ENCODE peak calls at places on chromosome 22, in eight cellular contexts. F is brain microvascular endothelial cell, M is HCT116, C is IMR-90, Y is ovary, D is Panc1, V is uterus, W is heart right ventricle. T is an unnamed sample.
A peak's percentile ranks its signal among the peaks of the same experiment; 100 is the strongest.

GRCh38 chr22:36442506-36443197 is 38.8 kb downstream of the TXN2 start:
- DNase-seq in F (no peak), M (no peak), C (no peak), Y (no peak), D (no peak), V (no peak), W (no peak), T (no peak)

GRCh38 chr22:24089951-24090350 is 78.8 kb downstream of the CABIN1 start:
- DNase-seq in F (no peak), M (no peak), C (no peak), Y (no peak), D (no peak), V (no peak), W (no peak), T (no peak)

GRCh38 chr22:49235463-49236300 is 592.0 kb downstream of the BRD1 start:
- DNase-seq in F (no peak), M (no peak), C (no peak), Y (no peak), D (no peak), V (no peak), W (no peak), T (no peak)

GRCh38 chr22:34696557-34696956 is 369.4 kb upstream of the ISX start:
- DNase-seq in F (no peak), M (no peak), C (no peak), Y (no peak), D (no peak), V (no peak), W (no peak), T (no peak)

GRCh38 chr22:48574776-48575566 is 1252.7 kb downstream of the BRD1 start:
- DNase-seq in F (no peak), M (no peak), C (no peak), Y (peak; percentile 30), D (no peak), V (peak; percentile 31), W (peak; percentile 19), T (no peak)

GRCh38 chr22:39714321-39714720 is 143.8 kb downstream of the CACNA1I start:
- DNase-seq in F (no peak), M (no peak), C (no peak), Y (no peak), D (no peak), V (no peak), W (no peak), T (no peak)

GRCh38 chr22:39947488-39948216 is 12.5 kb upstream of the TMA7B start:
- DNase-seq in F (no peak), M (no peak), C (no peak), Y (no peak), D (no peak), V (no peak), W (no peak), T (no peak)

GRCh38 chr22:37275134-37275533 is 7.2 kb upstream of the CYTH4 start:
- DNase-seq in F (no peak), M (no peak), C (no peak), Y (no peak), D (no peak), V (no peak), W (no peak), T (no peak)

GRCh38 chr22:32904044-32904443 is 102.5 kb downstream of the TIMP3 start:
- DNase-seq in F (peak; percentile 42), M (peak; percentile 51), C (peak; percentile 35), Y (no peak), D (no peak), V (peak; percentile 52), W (no peak), T (no peak)

GRCh38 chr22:24087071-24087795 is 76.1 kb downstream of the CABIN1 start:
- DNase-seq in F (no peak), M (no peak), C (no peak), Y (no peak), D (no peak), V (peak; percentile 10), W (no peak), T (no peak)

GRCh38 chr22:29039148-29039547 is 22.5 kb downstream of the C22orf31 start:
- DNase-seq in F (no peak), M (no peak), C (no peak), Y (no peak), D (no peak), V (no peak), W (no peak), T (no peak)

GRCh38 chr22:36977947-36978660 is 41.1 kb downstream of the TST start:
- DNase-seq in F (peak; percentile 73), M (peak; percentile 70), C (peak; percentile 76), Y (peak; percentile 87), D (peak; percentile 57), V (peak; percentile 90), W (peak; percentile 90), T (peak; percentile 12)

GRCh38 chr22:35971418-35972119 is 57.1 kb downstream of the RBFOX2 start:
- DNase-seq in F (peak; percentile 41), M (no peak), C (peak; percentile 93), Y (peak; percentile 38), D (no peak), V (peak; percentile 50), W (no peak), T (peak; percentile 91)

GRCh38 chr22:28813772-28814518 is 13.6 kb upstream of the XBP1 start:
- DNase-seq in F (no peak), M (no peak), C (no peak), Y (no peak), D (no peak), V (peak; percentile 52), W (no peak), T (no peak)

GRCh38 chr22:49269928-49270327 is 557.7 kb downstream of the BRD1 start:
- DNase-seq in F (no peak), M (no peak), C (no peak), Y (no peak), D (no peak), V (no peak), W (no peak), T (no peak)

GRCh38 chr22:36182056-36182455 is 19.6 kb downstream of the APOL4 start:
- DNase-seq in F (no peak), M (no peak), C (no peak), Y (no peak), D (no peak), V (no peak), W (no peak), T (no peak)

GRCh38 chr22:25062378-25063095 is 110.0 kb downstream of the KIAA1671 start:
- DNase-seq in F (no peak), M (no peak), C (no peak), Y (no peak), D (no peak), V (no peak), W (no peak), T (no peak)

GRCh38 chr22:29945435-29945834 is 62.5 kb downstream of the MTMR3 start:
- DNase-seq in F (no peak), M (no peak), C (no peak), Y (no peak), D (no peak), V (no peak), W (no peak), T (no peak)

DNA sequence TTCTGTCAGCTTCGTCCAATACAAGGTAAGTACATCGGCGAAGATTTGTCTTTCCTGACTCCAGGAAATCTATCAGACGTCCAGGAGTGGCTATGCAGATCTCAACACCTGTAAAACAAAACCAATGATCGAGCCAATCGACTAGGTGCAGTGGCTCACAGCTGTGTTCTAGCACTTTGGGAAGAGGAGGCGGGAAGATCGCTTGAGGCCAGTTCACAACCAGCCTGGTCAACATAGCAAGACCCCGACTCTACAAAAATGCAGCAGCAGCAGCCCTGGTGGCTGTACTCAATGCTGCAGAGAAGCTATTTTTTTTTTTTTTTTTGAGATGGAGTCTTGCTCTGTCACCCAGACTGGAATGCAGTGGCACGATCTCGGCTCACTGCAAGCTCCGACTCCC is 11.2 kb downstream of the DDX17 start:
- DNase-seq in F (peak; percentile 10), M (no peak), C (no peak), Y (no peak), D (no peak), V (no peak), W (no peak), T (no peak)
- TF ChIP-seq CTCF in F (peak; percentile 39), M (no peak), C (no peak), Y (no peak), D (no peak), V (no peak), W (no peak), T (no peak)

DNA sequence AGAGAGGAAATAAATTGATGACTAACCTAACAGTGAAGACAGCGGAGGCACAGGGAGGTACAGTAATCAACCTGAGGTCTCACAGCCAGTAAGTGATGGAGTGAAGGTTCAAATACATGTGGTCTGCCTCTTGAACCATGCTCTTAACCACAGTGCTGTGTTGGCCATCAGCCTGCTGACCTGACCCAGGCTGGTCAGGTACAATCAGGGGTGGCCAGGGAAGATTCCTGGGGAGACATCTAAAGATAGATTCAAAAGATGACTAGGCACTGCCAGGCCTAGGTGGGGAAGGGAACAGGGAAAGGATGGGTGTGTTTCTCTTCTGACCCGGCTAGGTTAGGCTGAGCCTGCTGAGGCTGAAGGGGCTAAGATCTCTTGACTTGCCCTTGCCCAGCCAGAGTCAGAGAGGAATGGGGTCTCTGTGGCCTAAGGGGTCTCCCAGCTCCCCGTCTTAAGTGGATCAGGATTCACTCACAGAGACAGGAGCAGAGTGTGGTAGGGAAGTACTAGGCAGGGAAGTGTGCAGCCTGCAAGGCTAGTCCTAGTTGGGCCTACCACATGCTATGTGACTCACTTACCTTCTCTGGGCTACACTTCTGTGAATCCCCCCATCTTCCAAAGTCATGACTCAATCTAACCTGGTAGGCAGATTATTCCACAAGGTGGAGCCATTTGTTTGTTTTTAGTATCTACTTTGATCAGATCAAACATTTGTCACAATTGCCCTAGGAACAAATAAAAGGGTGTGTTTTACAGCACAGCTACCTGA is 10.4 kb upstream of the SREBF2 start:
- DNase-seq in F (peak; percentile 61), M (peak; percentile 62), C (peak; percentile 82), Y (no peak), D (peak; percentile 33), V (no peak), W (no peak), T (no peak)
- H3K36me3 ChIP-seq in F (no peaks in the 10 kb centered on the region), M (no peaks in the 10 kb centered on the region), C (no peaks in the 10 kb centered on the region), Y (no peaks in the 10 kb centered on the region), D (no peaks in the 10 kb centered on the region), V (no peaks in the 10 kb centered on the region), W (no peaks in the 10 kb centered on the region), T (no peaks in the 10 kb centered on the region)

DNA sequence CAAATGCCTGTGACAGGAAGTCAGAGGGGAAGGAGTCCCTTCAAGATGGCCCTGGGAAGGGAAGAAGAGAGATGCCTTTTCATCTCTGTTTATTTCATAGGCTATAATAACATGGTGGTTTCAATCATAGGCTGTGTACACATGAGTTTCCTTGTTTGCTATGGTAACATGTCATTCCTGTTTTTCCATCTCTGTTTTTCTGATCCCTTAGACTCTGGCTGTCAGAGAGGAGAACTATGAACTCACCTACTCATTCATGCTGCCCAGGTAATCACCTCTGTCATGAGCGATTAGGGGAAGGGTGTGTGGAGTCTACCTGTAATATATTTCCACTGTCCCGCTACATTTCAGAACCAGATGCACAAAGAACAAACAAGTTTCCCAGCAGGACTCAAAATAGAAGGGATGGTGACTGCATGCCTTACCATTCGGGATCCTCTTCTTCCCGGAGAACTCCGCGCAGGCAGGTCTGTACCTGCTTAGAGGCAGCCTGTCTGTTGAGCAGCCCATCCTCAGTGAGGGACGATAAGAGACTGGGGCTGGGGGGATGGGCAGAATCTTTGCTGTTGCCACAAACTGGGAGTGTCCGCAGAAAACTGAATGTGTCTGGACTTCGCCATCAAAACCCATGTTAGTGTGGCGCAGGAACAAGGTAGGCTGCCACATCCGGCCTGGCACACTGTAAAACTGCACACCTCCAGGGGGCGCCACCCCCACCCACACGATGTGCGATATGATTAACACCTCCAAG is 7.1 kb upstream of the PEX26 start:
- DNase-seq in F (no peak), M (no peak), C (no peak), Y (no peak), D (no peak), V (no peak), W (no peak), T (no peak)
- TF ChIP-seq CTCF in F (peak; percentile 45), M (no peak), C (peak; percentile 12), Y (no peak), D (peak; percentile 47), V (no peak), W (peak; percentile 9), T (peak; percentile 38)

GRCh38 chr22:19224557-19224956 is 46.0 kb upstream of the SLC25A1 start:
- DNase-seq in F (no peak), M (no peak), C (no peak), Y (no peak), D (no peak), V (no peak), W (no peak), T (no peak)
- H3K36me3 ChIP-seq in F (peaks cover 40% of the 10 kb centered on the region), M (no peaks in the 10 kb centered on the region), C (peaks cover 35% of the 10 kb centered on the region), Y (no peaks in the 10 kb centered on the region), D (no peaks in the 10 kb centered on the region), V (no peaks in the 10 kb centered on the region), W (no peaks in the 10 kb centered on the region), T (peaks cover 15% of the 10 kb centered on the region)

T was measured in BJ.